ENCODE peak calls at places on chromosomes 3 and 15, in seven cellular contexts. H, M, K, F, I, U and W are unnamed samples.

GRCh38 chr3:63934041-63934440 is 21.9 kb upstream of the SCAANT1 start:
- DNase-seq in I (peak; percentile 42), K (no peak), F (peak; percentile 70), M (no peak), U (no peak), H (no peak), W (no peak)

GRCh38 chr3:38722760-38723568 is 73.5 kb upstream of the SCN5A start:
- DNase-seq in U (no peak), I (no peak), K (no peak), M (no peak), H (no peak), F (no peak), W (no peak)

GRCh38 chr3:23994247-23994574 is 49.1 kb downstream of the NR1D2 start:
- DNase-seq in U (no peak), K (no peak), F (no peak), I (no peak), M (no peak), H (no peak), W (no peak)

GRCh38 chr3:30496496-30496966 is 109.9 kb upstream of the TGFBR2 start:
- DNase-seq in M (no peak), I (no peak), H (no peak), K (no peak), U (no peak), F (no peak), W (peak; percentile 56)

GRCh38 chr3:171309906-171310359 is 150.3 kb downstream of the TNIK start:
- DNase-seq in K (no peak), I (no peak), U (no peak), F (no peak), H (no peak), M (no peak), W (no peak)

GRCh38 chr15:74954515-74954914 is 2.1 kb downstream of the RPP25 start:
- DNase-seq in F (peak; percentile 38), K (no peak), U (no peak), M (no peak), I (peak; percentile 89), H (no peak), W (no peak)

GRCh38 chr3:142649996-142650693 is 54.0 kb downstream of the PLS1 start:
- DNase-seq in F (no peak), K (no peak), M (no peak), I (no peak), H (no peak), U (no peak), W (peak; percentile 52)

GRCh38 chr3:177196473-177197040 is 725 bp downstream of the TBL1XR1 start:
- DNase-seq in M (no peak), F (peak; percentile 68), H (no peak), U (peak; percentile 55), K (peak; percentile 23), I (peak; percentile 46), W (no peak)

GRCh38 chr15:52427804-52428203 is 100.9 kb downstream of the MYO5A start:
- DNase-seq in U (no peak), K (no peak), F (peak; percentile 53), I (peak; percentile 78), H (peak; percentile 27), M (peak; percentile 2), W (peak; percentile 56)

GRCh38 chr15:83424101-83424500 is 23.0 kb upstream of the SH3GL3 start:
- DNase-seq in I (no peak), K (no peak), H (no peak), M (no peak), U (no peak), F (no peak), W (no peak)

GRCh38 chr15:40266828-40267304 is 16.0 kb downstream of the ANKRD63 start:
- DNase-seq in K (peak; percentile 33), U (no peak), H (peak; percentile 35), F (no peak), I (peak; percentile 96), M (peak; percentile 71), W (peak; percentile 84)

GRCh38 chr3:193572426-193572908 is 17.8 kb upstream of the ATP13A4 start:
- DNase-seq in M (peak; percentile 65), I (peak; percentile 76), K (peak; percentile 68), U (peak; percentile 62), F (peak; percentile 81), H (no peak), W (peak; percentile 50)

GRCh38 chr15:50109086-50109987 is 9.7 kb downstream of the ATP8B4 start:
- DNase-seq in U (no peak), K (no peak), I (no peak), M (no peak), H (no peak), F (no peak), W (peak; percentile 19)

GRCh38 chr3:122469659-122470058 is 45.1 kb downstream of the KPNA1 start:
- DNase-seq in H (no peak), K (no peak), U (no peak), F (no peak), I (no peak), M (no peak), W (peak; percentile 13)

GRCh38 chr3:45783667-45784066 is 12.7 kb downstream of the SLC6A20 start:
- DNase-seq in I (no peak), M (no peak), K (no peak), U (no peak), H (no peak), F (no peak), W (no peak)

GRCh38 chr3:161349529-161350278 is 21.6 kb downstream of the SPTSSB start:
- DNase-seq in K (no peak), U (no peak), I (peak; percentile 16), H (peak; percentile 91), M (peak; percentile 90), F (no peak), W (peak; percentile 94)

GRCh38 chr15:28918141-28918983 is 32.6 kb downstream of the APBA2 start:
- DNase-seq in H (no peak), K (no peak), U (no peak), M (peak; percentile 63), I (no peak), F (peak; percentile 81), W (no peak)

GRCh38 chr3:179943097-179943880 is 93.4 kb downstream of the PEX5L start:
- DNase-seq in H (no peak), F (peak; percentile 23), K (no peak), U (no peak), I (no peak), M (no peak), W (no peak)
- TF ChIP-seq CTCF in H (no peak), F (no peak), K (no peak), U (no peak), I (no peak), M (no peak), W (no peak)

DNA sequence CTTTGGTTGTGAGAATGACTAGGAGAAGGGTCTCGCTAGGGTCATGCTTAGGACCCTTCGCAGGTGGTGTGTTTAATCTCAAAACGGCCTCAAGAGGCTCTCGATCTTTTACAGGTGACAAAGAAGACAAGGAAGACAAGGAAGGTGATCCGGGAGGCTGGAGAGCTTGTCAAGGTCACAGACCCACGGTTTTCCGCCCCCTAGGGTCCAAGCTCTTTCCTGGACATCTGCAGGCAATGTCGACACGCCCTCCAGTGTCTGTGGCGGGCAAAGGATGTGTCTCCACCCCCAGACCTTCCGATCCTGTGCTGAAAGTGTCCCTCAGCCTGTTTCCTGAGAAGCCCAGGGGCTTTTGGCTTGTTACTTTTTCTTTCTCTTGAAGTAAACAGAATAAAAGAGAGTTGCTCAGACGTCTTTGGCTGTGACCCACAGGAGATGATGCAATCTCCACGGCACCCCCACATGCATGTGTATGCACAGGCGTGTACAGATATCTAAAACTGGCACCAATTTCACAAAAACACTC is 108.7 kb downstream of the KLF13 start:
- DNase-seq in F (peak; percentile 73), K (peak; percentile 80), I (peak; percentile 71), U (peak; percentile 94), M (peak; percentile 59), H (no peak), W (peak; percentile 18)
- H3K4me3 ChIP-seq in F (no peak overlapping the region), K (no peak overlapping the region), I (no peak overlapping the region), U (peak overlapping the region; percentile 43), M (no peak overlapping the region), H (no peak overlapping the region), W (no peak overlapping the region)

DNA sequence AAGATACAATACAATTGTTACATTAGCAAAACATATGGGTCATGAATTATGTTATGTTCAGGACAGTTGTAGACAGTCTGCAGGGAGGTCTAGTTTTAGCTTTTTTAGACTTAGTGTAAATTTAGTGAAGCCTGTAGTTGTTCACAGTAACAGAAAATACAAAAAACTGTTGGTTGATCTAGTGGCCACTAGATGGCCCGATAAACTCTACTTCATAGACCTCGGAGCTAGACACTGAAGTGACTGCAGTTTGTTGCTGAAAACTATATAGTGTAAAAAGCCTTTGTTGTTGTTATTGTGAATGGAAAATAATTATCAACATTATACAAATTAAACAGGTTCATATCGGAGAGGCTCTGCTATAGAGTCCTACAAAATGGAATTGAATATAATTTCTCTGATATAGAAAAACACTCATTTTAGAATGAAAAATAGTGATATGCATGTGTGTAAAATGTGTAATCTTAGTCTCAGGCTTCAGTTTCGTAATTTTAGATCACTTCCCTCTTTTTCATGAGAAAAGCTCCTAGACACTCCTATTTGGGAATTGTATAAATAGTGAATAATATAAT is 18.3 kb downstream of the MAGEL2 start:
- DNase-seq in M (no peak), I (no peak), U (peak; percentile 4), K (no peak), F (peak; percentile 41), H (no peak), W (no peak)
- TF ChIP-seq CTCF in M (peak; percentile 55), I (no peak), U (peak; percentile 78), K (peak; percentile 43), F (peak; percentile 66), H (peak; percentile 61), W (peak; percentile 41)

DNA sequence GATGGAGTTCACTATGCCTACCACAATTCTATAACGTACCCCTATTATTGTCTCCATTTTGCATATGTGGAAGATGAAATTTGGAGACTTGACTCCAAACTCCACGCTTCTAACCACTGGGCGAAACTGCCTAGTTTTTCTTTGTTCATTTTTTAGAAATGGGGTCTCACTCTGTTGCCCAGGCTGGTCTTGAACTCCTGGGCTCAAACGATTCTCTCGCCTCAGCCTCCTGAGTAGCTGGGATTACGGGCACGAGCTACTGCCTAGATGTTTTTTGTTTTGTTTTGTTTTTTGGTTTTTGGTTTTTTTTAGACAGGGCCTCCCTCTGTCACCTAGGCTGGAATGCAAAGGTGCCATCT is 584 bp upstream of the RPL32 start:
- DNase-seq in I (no peak), H (no peak), F (no peak), U (no peak), M (no peak), K (no peak), W (no peak)
- H3K4me3 ChIP-seq in I (no peak overlapping the region), H (peak overlapping the region; percentile 88), F (peak overlapping the region; percentile 86), U (peak overlapping the region; percentile 14), M (peak overlapping the region; percentile 100), K (no peak overlapping the region), W (no peak overlapping the region)

DNA sequence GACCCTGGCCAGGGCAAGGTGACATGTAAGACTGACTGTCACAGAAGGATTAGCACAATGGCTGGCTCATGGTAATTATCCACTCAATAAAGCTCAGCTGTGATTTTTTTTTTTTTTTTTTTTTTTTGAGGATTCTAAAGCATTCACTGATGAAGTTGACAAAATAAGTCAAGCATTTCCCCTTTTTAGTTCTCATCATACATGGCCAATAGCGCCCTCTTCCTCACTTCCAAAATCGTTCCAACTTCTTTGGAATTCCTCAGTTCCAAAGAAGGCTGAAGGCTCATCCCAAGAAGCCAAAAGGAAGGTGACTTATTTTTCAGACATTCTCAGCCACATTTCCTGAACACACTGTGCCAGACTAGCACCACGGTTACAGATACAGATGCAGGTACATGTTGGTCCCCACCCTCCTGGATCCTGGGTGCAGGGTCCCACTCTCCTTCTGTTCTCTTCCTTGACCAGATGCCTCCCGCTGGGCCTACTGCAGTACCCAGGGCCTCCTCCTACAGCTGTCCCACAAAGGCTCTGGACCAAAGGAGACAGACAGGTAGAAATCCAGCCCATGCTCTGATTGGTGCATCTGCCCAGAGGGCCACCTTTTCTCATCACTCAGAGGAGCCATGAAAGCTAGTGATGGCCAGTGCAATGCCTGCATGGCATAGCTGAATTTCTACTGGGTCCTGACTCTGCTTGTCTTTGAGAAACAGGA is 202.6 kb downstream of the UACA start:
- DNase-seq in M (no peak), F (no peak), H (no peak), K (no peak), I (no peak), U (no peak), W (no peak)
- TF ChIP-seq CTCF in M (no peak), F (peak; percentile 24), H (no peak), K (no peak), I (no peak), U (no peak), W (no peak)